ENCODE peak calls at places on chromosomes 3 and 15, in six cellular contexts. T is ureter, H is HepG2, B is T-helper 2 cell, M is A549, J is amniotic stem cell. A is an unnamed sample.

GRCh38 chr15:69537888-69538287 is 85.3 kb downstream of the RPLP1 start:
- DNase-seq in M (no peak), J (no peak), B (no peak), T (no peak), H (no peak), A (no peak)

GRCh38 chr3:104909188-104909587 is 457.5 kb upstream of the ALCAM start:
- DNase-seq in T (no peak), H (no peak), J (no peak), M (peak), B (no peak), A (no peak)

GRCh38 chr3:78887029-78887428 is 880.8 kb downstream of the ROBO1 start:
- DNase-seq in B (no peak), H (no peak), J (no peak), M (peak), T (no peak), A (no peak)

GRCh38 chr15:42065008-42065407 is 29.4 kb downstream of the PLA2G4D start:
- DNase-seq in J (no peak), H (peak), B (no peak), T (no peak), M (no peak), A (no peak)

GRCh38 chr3:124993462-124993861 is 58.9 kb upstream of the MUC13 start:
- DNase-seq in M (no peak), B (no peak), T (no peak), H (no peak), J (no peak), A (no peak)

GRCh38 chr15:90994059-90994416 is 297 bp downstream of the PRC1 start:
- DNase-seq in T (no peak), B (no peak), M (no peak), J (no peak), H (no peak), A (peak)

GRCh38 chr3:179716811-179717210 is 64.0 kb downstream of the USP13 start:
- DNase-seq in T (no peak), H (no peak), M (no peak), B (no peak), J (peak), A (no peak)

GRCh38 chr3:123610331-123610730 is 25.5 kb upstream of the HACD2 start:
- DNase-seq in T (no peak), B (no peak), H (no peak), M (no peak), J (no peak), A (no peak)

GRCh38 chr15:68433551-68433950 is 1.6 kb upstream of the ITGA11 start:
- DNase-seq in M (no peak), H (no peak), B (no peak), J (no peak), T (peak), A (no peak)

GRCh38 chr3:183487046-183487445 is 58.6 kb upstream of the MCF2L2 start:
- DNase-seq in B (no peak), J (no peak), H (no peak), T (peak), M (no peak), A (no peak)

GRCh38 chr3:47577583-47578118 is 1.0 kb downstream of the CSPG5 start:
- DNase-seq in M (peak), J (no peak), H (no peak), B (no peak), T (no peak), A (no peak)

GRCh38 chr3:61381745-61382392 is 130.6 kb upstream of the FHIT start:
- DNase-seq in M (peak), T (no peak), H (peak), B (no peak), J (no peak), A (no peak)

GRCh38 chr3:129934234-129935123 is 40.0 kb upstream of the TRH start:
- DNase-seq in T (no peak), H (peak), B (peak), M (peak), J (no peak), A (no peak)

GRCh38 chr3:149390316-149390715 is 12.9 kb upstream of the TM4SF1 start:
- DNase-seq in T (no peak), M (no peak), H (no peak), B (no peak), J (no peak), A (no peak)

GRCh38 chr3:46811615-46812236 is 51.5 kb downstream of the MYL3 start:
- DNase-seq in H (no peak), M (no peak), T (no peak), J (no peak), B (no peak), A (no peak)

GRCh38 chr3:126523745-126524428 is at the start of gene CHST13:
- DNase-seq in J (no peak), H (peak), T (no peak), B (no peak), M (peak), A (no peak)

GRCh38 chr15:38354321-38354929 is 99.5 kb upstream of the FAM98B start:
- DNase-seq in M (peak), T (peak), B (peak), H (peak), J (peak), A (peak)

GRCh38 chr15:81572190-81572589 is 198.2 kb upstream of the TMC3 start:
- DNase-seq in B (no peak), T (no peak), M (no peak), J (no peak), H (no peak), A (no peak)

GRCh38 chr3:12507871-12508281 is 23.6 kb downstream of the TSEN2 start:
- DNase-seq in B (no peak), M (no peak), H (no peak), T (no peak), J (no peak), A (no peak)

GRCh38 chr3:159775372-159775961 is 213.2 kb upstream of the IL12A start:
- DNase-seq in M (no peak), H (no peak), B (no peak), T (no peak), J (no peak), A (peak)

GRCh38 chr3:74390121-74390870 is 224.2 kb downstream of the CNTN3 start:
- DNase-seq in M (no peak), B (no peak), H (no peak), J (no peak), T (no peak), A (no peak)

GRCh38 chr3:171134170-171134569 is 107.7 kb upstream of the SLC2A2 start:
- DNase-seq in B (no peak), J (no peak), H (no peak), M (no peak), T (no peak), A (no peak)

A was measured in prostate gland.